ENCODE peak calls at places on chromosomes 11 and 22, in eight cellular contexts. L is AG09309, M is HFFc6, K is lung, H is fibroblast of mammary gland, J is uterus, V is HFF-Myc, C is epithelial cell of proximal tubule. G is an unnamed sample.
A peak's percentile ranks its signal among the peaks of the same experiment; 100 is the strongest.

GRCh38 chr22:30636226-30637077 is 871 bp downstream of the SLC35E4 start:
- DNase-seq in J (peak; percentile 27), C (no peak), K (no peak), L (no peak), M (no peak), H (peak; percentile 11), V (no peak), G (no peak)

GRCh38 chr11:129115652-129116585 is 76.2 kb downstream of the ARHGAP32 start:
- DNase-seq in K (no peak), H (peak; percentile 36), M (peak; percentile 25), J (no peak), L (no peak), C (peak; percentile 12), V (no peak), G (no peak)

GRCh38 chr11:85316967-85317366 is 310.2 kb downstream of the DLG2 start:
- DNase-seq in H (no peak), J (no peak), K (no peak), V (no peak), L (no peak), C (no peak), M (no peak), G (no peak)

GRCh38 chr22:46500201-46500600 is 37.2 kb downstream of the CELSR1 start:
- DNase-seq in V (no peak), C (no peak), K (no peak), H (no peak), J (no peak), L (no peak), M (no peak), G (peak; percentile 84)

GRCh38 chr11:125463590-125464265 is 32.3 kb downstream of the FEZ1 start:
- DNase-seq in K (no peak), L (no peak), C (no peak), J (no peak), M (no peak), V (no peak), H (no peak), G (no peak)

GRCh38 chr11:86234831-86235461 is 9.6 kb upstream of the EED start:
- DNase-seq in L (no peak), H (no peak), C (no peak), V (no peak), J (no peak), M (no peak), K (no peak), G (no peak)

GRCh38 chr22:50202130-50202671 is 1.4 kb downstream of the SELENOO start:
- DNase-seq in J (no peak), K (no peak), V (no peak), L (no peak), C (no peak), M (no peak), H (no peak), G (peak; percentile 51)

GRCh38 chr22:25139062-25139461 is 60.6 kb upstream of the CRYBB3 start:
- DNase-seq in C (no peak), L (no peak), M (no peak), K (no peak), H (no peak), V (no peak), J (no peak), G (no peak)

GRCh38 chr11:121829159-121829643 is 286.8 kb downstream of the BLID start:
- DNase-seq in L (peak; percentile 100), J (no peak), M (peak; percentile 97), H (peak; percentile 100), C (no peak), K (no peak), V (peak; percentile 80), G (no peak)

GRCh38 chr11:120133216-120134105 is 4.5 kb downstream of the TRIM29 start:
- DNase-seq in M (no peak), L (no peak), C (no peak), V (no peak), K (no peak), H (no peak), J (peak; percentile 5), G (no peak)

GRCh38 chr11:7600205-7600775 is 73.0 kb downstream of the CYB5R2 start:
- DNase-seq in J (no peak), H (peak; percentile 77), M (peak; percentile 71), V (no peak), K (peak; percentile 87), C (no peak), L (peak; percentile 85), G (no peak)

DNA sequence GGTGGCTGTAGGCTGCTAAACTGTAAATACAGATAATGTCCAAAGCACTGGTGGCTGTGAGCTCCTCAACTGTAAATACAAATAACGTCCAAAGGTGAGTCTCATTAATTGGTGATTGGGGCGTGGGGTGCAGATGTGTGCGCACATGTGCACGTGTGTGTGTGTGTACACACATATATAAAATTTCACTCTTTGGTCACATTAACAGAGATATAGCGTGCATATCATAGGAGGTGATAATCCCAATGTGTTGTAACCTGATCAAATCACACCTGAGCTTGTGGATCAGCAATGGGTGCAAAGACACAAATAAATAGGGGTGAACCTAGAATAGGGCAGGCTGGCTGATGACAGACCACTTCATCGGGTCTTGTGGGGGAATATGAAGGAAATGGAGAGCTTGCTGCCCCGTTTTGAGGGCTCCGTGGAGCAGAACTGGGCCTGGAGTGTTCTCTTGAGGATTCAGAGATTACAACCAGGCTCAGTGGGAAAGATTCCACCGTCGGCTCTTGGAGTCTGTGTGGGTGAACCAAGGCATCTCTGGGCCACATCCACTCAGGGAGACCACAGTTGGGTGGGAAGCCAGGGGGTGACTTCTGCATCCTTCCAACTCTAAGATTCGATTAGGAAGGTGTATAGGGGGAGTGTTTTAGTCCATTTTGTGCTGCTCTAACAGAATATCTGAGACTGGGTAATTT is 24.9 kb upstream of the OSBPL5 start:
- DNase-seq in M (no peak), J (no peak), V (no peak), L (no peak), C (no peak), K (no peak), H (no peak), G (no peak)
- TF ChIP-seq CTCF in M (no peak), J (no peak), V (no peak), L (no peak), C (no peak), K (no peak), H (no peak), G (no peak)

GRCh38 chr11:123653997-123654565 is 343 bp downstream of the SCN3B start:
- DNase-seq in V (no peak), C (no peak), H (peak; percentile 18), J (peak; percentile 50), K (peak; percentile 33), L (no peak), M (no peak), G (peak; percentile 79)

GRCh38 chr11:123650901-123651300 is 3.5 kb downstream of the SCN3B start:
- DNase-seq in C (no peak), J (no peak), L (no peak), V (no peak), H (no peak), M (no peak), K (no peak), G (no peak)

GRCh38 chr11:123659311-123659710 is 4.9 kb upstream of the SCN3B start:
- DNase-seq in H (no peak), M (no peak), K (no peak), J (no peak), V (no peak), L (no peak), C (no peak), G (no peak)

GRCh38 chr11:123654566-123655081 is at the start of gene SCN3B:
- DNase-seq in V (peak; percentile 10), J (peak; percentile 63), M (no peak), L (no peak), K (peak; percentile 51), H (peak; percentile 39), C (no peak), G (peak; percentile 86)

DNA sequence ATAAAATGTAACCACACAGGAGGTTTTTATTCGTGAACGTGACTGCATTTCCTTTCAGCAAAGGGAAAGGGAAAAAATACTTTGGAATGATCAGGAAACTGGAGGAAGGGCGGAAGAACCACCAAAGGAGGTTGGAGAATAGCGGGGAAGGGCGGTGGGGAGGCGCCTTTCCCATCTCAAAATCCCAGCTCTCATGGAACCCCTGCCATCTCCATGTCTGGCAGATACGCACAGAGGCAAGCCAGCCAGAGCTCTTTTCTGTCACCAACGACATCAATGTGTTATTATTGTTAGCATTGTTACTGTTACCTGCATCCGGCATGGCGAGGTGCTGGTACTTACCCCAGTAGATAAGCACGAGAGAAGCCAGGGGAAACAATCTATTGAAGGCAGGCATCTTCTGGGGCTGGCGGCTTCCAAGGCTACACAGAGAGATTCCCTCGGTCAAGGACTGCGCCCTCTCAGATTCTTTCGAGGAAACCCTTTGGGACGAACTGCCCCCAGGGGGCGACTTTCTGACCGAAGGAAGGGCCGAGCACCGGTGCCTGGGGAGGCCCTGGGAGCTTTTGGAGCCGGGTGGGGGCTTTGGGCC is 923 bp downstream of the SCN3B start:
- DNase-seq in H (no peak), L (no peak), J (no peak), M (no peak), K (no peak), V (no peak), C (no peak), G (no peak)
- TF ChIP-seq CTCF in H (no peak), L (no peak), J (no peak), M (peak; percentile 38), K (no peak), V (peak; percentile 20), C (peak; percentile 30), G (no peak)

GRCh38 chr22:43885319-43885671 is 6.5 kb downstream of the PNPLA5 start:
- DNase-seq in J (no peak), H (no peak), M (no peak), V (no peak), C (no peak), K (no peak), L (no peak), G (no peak)
- TF ChIP-seq CTCF in J (peak; percentile 3), H (no peak), M (peak; percentile 58), V (no peak), C (no peak), K (no peak), L (no peak), G (no peak)

GRCh38 chr11:18383388-18384156 is 10.8 kb upstream of the LDHA start:
- DNase-seq in M (peak; percentile 100), K (peak; percentile 69), J (peak; percentile 67), H (peak; percentile 98), C (peak; percentile 99), L (peak; percentile 97), V (peak; percentile 99), G (no peak)
- TF ChIP-seq CTCF in M (no peak), K (no peak), J (no peak), H (no peak), C (no peak), L (no peak), V (no peak), G (no peak)

GRCh38 chr11:90148900-90149299 is 14.4 kb downstream of the NAALAD2 start:
- DNase-seq in K (no peak), M (no peak), J (no peak), H (no peak), L (no peak), C (no peak), V (no peak), G (no peak)
- TF ChIP-seq CTCF in K (no peak), M (peak; percentile 65), J (no peak), H (no peak), L (no peak), C (peak; percentile 26), V (no peak), G (peak; percentile 13)

G was measured in nephron progenitor cell.